ENCODE peak calls at places on chromosomes 13 and 19, in seven cellular contexts. B is suprapubic skin, I is K562, E is esophagus muscularis mucosa, C is A549, L is stomach, Y is GM12878. N is an unnamed sample.

GRCh38 chr19:35039881-35040456 is 1.6 kb upstream of the HPN start:
- DNase-seq in Y (no peak), L (no peak), C (no peak), I (no peak), B (no peak), E (no peak), N (no peak)

GRCh38 chr19:16078311-16078758 is 2.0 kb downstream of the TPM4 start:
- DNase-seq in E (peak), I (no peak), C (no peak), L (no peak), B (peak), Y (no peak), N (peak)

GRCh38 chr13:74270018-74270417 is 135.8 kb upstream of the KLF12 start:
- DNase-seq in C (no peak), E (no peak), L (no peak), B (no peak), I (no peak), Y (no peak), N (no peak)

GRCh38 chr19:49984491-49984890 is 23.5 kb upstream of the SIGLEC11 start:
- DNase-seq in I (no peak), Y (no peak), E (no peak), B (no peak), L (no peak), C (no peak), N (no peak)

GRCh38 chr19:1081301-1082164 is 13.6 kb downstream of the POLR2E start:
- DNase-seq in L (no peak), I (no peak), C (no peak), B (no peak), Y (no peak), E (no peak), N (no peak)

GRCh38 chr13:48507024-48507423 is 25.9 kb downstream of the RCBTB2 start:
- DNase-seq in B (no peak), E (no peak), Y (no peak), C (no peak), I (no peak), L (no peak), N (no peak)

GRCh38 chr13:23159587-23160240 is 21.1 kb upstream of the SGCG start:
- DNase-seq in I (no peak), L (no peak), Y (no peak), E (no peak), C (no peak), B (no peak), N (no peak)

GRCh38 chr19:48514123-48514458 is 2.5 kb upstream of the LMTK3 start:
- DNase-seq in E (no peak), I (no peak), L (no peak), C (no peak), Y (no peak), B (no peak), N (no peak)

GRCh38 chr13:44686478-44687071 is 110.4 kb upstream of the TSC22D1 start:
- DNase-seq in Y (no peak), I (no peak), C (no peak), B (no peak), E (no peak), L (no peak), N (no peak)

GRCh38 chr19:1469200-1469935 is 9.6 kb downstream of the C19orf25 start:
- DNase-seq in I (no peak), E (no peak), C (no peak), L (no peak), Y (no peak), B (no peak), N (no peak)

GRCh38 chr13:104008075-104008474 is 941.9 kb upstream of the SLC10A2 start:
- DNase-seq in I (no peak), Y (no peak), C (no peak), B (no peak), E (no peak), L (no peak), N (no peak)

GRCh38 chr19:40733149-40733548 is 16.2 kb downstream of the ITPKC start:
- DNase-seq in B (no peak), L (no peak), I (no peak), Y (no peak), E (no peak), C (no peak), N (no peak)

GRCh38 chr19:36421749-36422481 is 3.5 kb upstream of the ZFP82 start:
- DNase-seq in E (no peak), C (no peak), Y (no peak), L (no peak), B (no peak), I (no peak), N (no peak)

GRCh38 chr19:55076321-55076720 is 652 bp downstream of the EPS8L1 start:
- DNase-seq in C (no peak), Y (no peak), E (no peak), B (no peak), L (no peak), I (no peak), N (no peak)

GRCh38 chr19:5489511-5489910 is 34.3 kb downstream of the ZNRF4 start:
- DNase-seq in C (no peak), B (no peak), E (no peak), I (no peak), Y (no peak), L (no peak), N (no peak)

GRCh38 chr13:21733475-21734311 is 62.8 kb downstream of the FGF9 start:
- DNase-seq in Y (no peak), L (no peak), I (no peak), B (no peak), E (peak), C (no peak), N (no peak)

GRCh38 chr13:48950507-48950886 is 25.2 kb upstream of the FNDC3A start:
- DNase-seq in L (no peak), C (no peak), I (no peak), Y (no peak), B (no peak), E (no peak), N (no peak)

GRCh38 chr19:2338751-2339643 is 10.5 kb downstream of the SPPL2B start:
- DNase-seq in B (no peak), I (no peak), E (no peak), Y (no peak), C (no peak), L (no peak), N (no peak)

GRCh38 chr13:38636756-38637155 is 50.1 kb upstream of the FREM2 start:
- DNase-seq in E (no peak), B (no peak), L (peak), C (no peak), I (no peak), Y (no peak), N (no peak)

GRCh38 chr13:97391201-97391600 is 42.8 kb upstream of the RAP2A start:
- DNase-seq in C (no peak), I (no peak), Y (no peak), B (no peak), E (no peak), L (no peak), N (no peak)

GRCh38 chr19:39409886-39410619 is 2.4 kb upstream of the PLEKHG2 start:
- DNase-seq in Y (no peak), L (peak), E (no peak), I (peak), B (peak), C (no peak), N (peak)

GRCh38 chr19:6685962-6686627 is 16.1 kb upstream of the TNFSF14 start:
- DNase-seq in L (no peak), Y (no peak), C (no peak), I (no peak), B (no peak), E (no peak), N (no peak)

GRCh38 chr13:48595330-48596127 is 58.2 kb upstream of the CYSLTR2 start:
- DNase-seq in E (peak), Y (no peak), C (peak), L (peak), B (no peak), I (peak), N (peak)

DNA sequence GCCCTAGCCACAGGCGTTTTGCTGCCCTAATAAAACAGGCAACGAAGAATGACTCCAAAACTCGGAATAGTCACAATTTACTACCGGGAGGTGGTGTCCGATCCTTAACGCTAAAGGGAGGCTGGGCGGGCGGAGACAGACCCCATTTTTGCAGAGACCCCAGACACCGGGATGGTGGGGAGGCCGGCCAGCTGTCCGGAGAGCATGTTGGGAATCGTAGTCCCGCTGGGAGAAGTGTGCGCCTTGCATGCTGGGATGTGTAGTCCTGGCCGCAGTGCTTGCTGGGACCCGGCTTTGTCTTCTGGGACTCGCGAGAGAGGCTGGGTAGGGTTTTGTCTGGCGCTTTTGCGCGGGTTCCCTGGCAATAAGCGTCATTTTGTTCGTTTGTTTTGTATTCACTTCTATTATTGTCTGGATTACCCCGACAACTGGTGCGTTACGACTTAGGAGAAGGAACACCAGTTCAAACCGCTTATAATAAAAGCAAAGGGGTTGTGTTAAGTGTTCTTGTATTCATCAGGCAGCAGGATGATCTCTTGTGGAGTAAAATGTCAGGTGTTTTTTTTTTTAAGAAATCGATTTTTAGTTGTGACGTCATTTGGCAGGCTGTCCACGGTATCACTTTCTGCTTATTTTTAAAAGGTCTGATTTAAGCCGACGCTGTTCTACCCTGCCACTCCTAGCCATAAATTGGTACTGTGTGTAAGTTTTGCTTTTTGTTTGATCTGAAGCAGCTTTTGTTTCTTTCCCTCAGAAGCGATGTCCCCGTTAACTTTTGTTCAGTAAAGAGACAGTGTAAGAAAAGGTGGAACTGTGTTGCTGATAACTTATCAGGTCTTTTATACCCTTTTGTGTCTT is 676 bp upstream of the HSPH1 start:
- DNase-seq in C (peak), E (peak), L (peak), B (peak), Y (peak), I (peak), N (peak)
- TF ChIP-seq EP300 in C (no peak), E (no peak), L (no peak), B (no peak), Y (no peak), I (peak), N (no peak)

GRCh38 chr13:113366031-113366588 is 2.2 kb upstream of the GRTP1 start:
- DNase-seq in I (no peak), Y (no peak), E (no peak), L (peak), C (no peak), B (no peak), N (peak)

GRCh38 chr13:113364933-113365371 is 1.0 kb upstream of the GRTP1 start:
- DNase-seq in E (no peak), I (no peak), L (no peak), Y (no peak), C (no peak), B (no peak), N (peak)

GRCh38 chr13:113365551-113365971 is 1.6 kb upstream of the GRTP1 start:
- DNase-seq in I (no peak), L (peak), E (no peak), C (no peak), Y (no peak), B (no peak), N (no peak)

GRCh38 chr13:113367020-113367560 is 3.2 kb upstream of the GRTP1 start:
- DNase-seq in L (peak), B (no peak), Y (no peak), E (no peak), C (no peak), I (no peak), N (no peak)

DNA sequence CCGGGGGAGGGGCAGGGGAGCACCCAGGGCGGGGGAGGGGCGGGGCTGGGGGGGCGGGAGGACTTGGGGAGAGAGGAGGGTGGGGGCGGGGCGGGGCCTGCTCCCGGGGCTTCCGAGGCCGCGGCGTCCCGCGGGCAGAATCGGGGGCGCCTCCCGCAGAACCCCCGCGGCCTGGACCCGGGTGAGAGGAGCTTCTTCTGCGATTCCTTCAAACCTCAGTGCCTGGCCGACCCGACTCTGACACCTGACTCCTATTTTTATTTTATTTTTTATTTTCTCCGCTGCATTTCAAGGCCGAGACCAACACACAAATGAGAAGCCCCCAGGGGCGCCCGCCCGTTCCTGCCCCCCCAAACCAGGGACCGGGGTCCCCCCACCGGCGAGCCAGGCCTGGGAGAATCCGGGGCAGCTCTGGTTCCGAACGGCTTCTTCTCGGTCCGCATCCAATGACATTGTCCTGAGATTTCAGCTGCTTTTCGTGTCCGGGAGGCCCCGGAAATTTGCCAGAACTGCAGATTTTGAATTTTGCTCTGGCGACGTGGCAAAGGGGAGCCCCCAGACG is 522 bp upstream of the GRTP1 start:
- DNase-seq in I (no peak), L (no peak), Y (no peak), E (no peak), C (peak), B (no peak), N (no peak)
- H3K4me3 ChIP-seq in I (peak), L (peak), Y (no peak), E (peak), C (peak), B (peak), N (peak)

GRCh38 chr19:17471410-17472125 is 1.2 kb downstream of the SLC27A1 start:
- DNase-seq in L (no peak), E (no peak), I (no peak), B (no peak), C (no peak), Y (no peak), N (no peak)

GRCh38 chr19:17479325-17479791 is 9.0 kb downstream of the SLC27A1 start:
- DNase-seq in Y (no peak), E (no peak), C (no peak), L (no peak), B (no peak), I (no peak), N (no peak)

GRCh38 chr19:17470204-17470841 is at the start of gene SLC27A1:
- DNase-seq in E (peak), B (peak), Y (peak), L (peak), C (peak), I (peak), N (peak)

GRCh38 chr19:17473041-17473440 is 2.7 kb downstream of the SLC27A1 start:
- DNase-seq in E (no peak), C (no peak), B (no peak), Y (no peak), L (peak), I (no peak), N (no peak)

GRCh38 chr19:17475541-17476115 is 5.3 kb downstream of the SLC27A1 start:
- DNase-seq in L (peak), C (no peak), Y (no peak), E (no peak), I (no peak), B (peak), N (no peak)
- TF ChIP-seq EP300 in L (no peak), C (no peak), Y (no peak), E (no peak), I (no peak), B (no peak), N (no peak)

DNA sequence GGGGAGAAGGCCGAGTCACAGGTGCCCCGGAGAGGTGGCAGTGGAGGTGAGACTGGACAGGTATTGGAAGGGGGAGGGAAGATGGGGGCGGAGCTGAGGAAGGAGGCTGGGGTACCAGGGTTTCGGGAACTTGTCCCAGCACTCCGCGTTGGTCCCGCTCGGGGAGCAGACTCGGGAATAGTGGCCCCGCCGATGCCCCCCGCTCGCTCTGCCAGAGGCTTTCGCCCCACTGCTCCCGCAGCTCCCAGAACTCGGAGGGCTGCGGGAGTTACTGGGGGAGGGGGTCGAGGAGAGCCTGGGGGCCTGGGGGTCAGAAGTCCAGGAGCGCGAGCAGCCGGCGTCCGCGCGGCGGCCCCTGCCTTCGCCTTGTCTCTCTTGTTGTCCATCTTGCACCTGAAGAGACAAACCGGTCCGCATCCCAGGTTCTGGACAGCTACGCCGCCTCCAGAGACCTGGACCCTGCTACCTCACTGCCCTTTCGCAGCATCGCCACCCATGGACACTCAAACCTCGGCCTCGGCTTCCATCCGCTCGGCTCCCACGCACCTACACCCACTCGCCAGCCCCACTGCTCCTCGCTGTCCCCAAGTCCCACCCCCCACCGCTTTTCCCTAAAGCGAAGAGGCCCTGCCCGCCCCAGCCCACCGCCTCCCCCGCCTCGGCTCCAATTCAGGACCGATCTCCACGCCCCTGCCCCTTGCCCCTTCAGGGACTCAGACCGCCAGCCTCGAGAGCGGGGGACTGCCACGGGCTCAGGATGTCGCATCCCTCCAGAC is 698 bp downstream of the PRR36 start:
- DNase-seq in I (no peak), B (no peak), Y (no peak), L (no peak), E (no peak), C (no peak), N (no peak)
- H3K4me3 ChIP-seq in I (peak), B (peak), Y (no peak), L (peak), E (peak), C (peak), N (no peak)

DNA sequence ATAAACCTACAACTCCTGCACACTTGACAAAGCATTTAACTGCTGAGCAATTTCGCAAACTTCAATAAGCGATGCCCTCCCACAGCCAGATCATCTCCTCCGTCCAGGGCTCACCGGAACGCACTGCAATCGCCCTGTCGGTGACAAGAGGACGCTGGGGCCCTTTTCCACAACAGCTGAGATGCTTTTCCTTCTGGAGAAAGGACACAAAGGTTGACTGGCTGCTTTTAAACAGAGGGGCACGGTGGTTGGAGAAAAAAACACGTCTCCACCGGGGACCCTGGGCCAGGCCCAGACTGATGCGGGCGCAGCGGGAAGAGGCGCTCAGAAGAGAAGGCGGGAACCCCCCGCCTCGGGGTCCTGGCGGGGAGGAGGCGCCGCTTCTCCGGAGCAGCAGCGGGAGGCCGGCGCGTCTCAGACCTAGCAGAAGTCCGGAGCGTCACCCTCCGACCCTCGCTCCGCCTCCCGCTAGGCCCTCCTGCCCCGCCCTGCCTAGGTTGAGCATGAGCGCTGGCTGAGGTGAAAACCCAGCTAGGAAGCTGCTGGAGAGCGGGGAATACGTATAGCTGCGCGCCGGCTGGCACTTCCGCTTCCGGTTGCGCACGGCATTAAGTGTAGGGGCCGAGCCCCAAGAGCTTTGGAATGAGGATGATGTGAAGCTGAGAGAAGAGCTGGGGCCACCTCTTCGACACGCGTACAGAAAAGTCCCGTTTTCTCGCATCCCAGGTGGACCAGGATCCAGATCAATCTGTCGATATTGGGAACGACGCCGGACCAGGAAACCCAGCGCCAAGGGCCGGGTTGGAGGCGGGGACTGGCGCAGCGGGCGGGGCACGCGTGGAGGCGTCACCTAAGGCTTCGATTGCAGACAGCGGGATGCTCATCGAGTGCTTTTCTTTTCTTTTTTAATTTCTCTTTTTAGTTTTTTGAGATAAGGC is at the start of gene ZNF846:
- DNase-seq in C (peak), Y (peak), I (peak), L (peak), B (peak), E (peak), N (peak)
- TF ChIP-seq EP300 in C (no peak), Y (peak), I (peak), L (no peak), B (no peak), E (no peak), N (peak)

GRCh38 chr13:78569029-78569428 is 34.3 kb downstream of the POU4F1 start:
- DNase-seq in I (no peak), Y (no peak), E (no peak), L (no peak), C (no peak), B (no peak), N (no peak)
- H3K4me3 ChIP-seq in I (no peak), Y (no peak), E (no peak), L (no peak), C (no peak), B (no peak), N (no peak)

DNA sequence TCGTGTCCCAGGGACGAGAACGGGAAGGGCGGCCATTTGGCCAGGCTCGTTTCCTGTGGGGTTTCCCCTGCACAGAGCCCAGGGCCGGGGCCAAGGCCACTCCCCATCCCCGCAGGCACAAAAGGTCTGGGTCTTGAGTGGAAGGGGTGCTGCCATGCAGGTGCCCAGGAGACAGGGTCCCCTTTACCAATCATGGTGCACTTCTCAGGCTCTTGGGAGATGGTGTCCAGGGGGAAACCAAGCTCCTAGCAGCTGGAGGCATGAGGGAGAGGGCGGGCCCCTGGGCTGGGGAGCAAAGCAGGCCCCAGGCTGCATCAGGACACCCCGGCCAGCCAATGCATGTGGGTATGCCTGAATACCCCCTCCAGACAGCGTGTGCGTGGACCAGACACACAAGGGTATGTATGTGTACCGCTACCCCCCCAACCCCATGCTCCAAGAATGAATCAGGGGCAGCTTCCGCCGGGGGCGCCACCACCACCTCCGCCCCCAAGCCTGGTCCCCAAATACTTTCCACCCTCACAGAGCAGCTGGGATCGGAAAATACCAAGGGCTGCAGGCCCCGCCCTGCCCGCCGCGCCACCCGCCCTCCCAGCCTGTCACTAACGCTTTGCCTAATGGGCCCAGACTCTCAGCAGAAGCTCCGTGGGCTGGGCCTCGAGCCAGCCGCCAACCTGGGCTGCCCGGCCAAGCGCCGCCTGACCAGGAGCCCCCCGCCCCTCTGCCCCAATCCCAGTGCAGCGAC is 37.6 kb upstream of the NANOS3 start:
- DNase-seq in Y (peak), C (no peak), B (peak), E (peak), I (peak), L (peak), N (peak)
- TF ChIP-seq EP300 in Y (no peak), C (no peak), B (no peak), E (no peak), I (peak), L (no peak), N (no peak)

N was measured in ovary.